ENCODE peak calls at places on chromosomes 16 and 17, in ten cellular contexts. One of them, this sample, is unnamed.

GRCh38 chr16:25009822-25010221 is 5.3 kb downstream of the ARHGAP17 start:
- DNase-seq in CD4-positive, alpha-beta T cell: no peak
- DNase-seq in retina: no peak
- DNase-seq in GM10248: no peak
- DNase-seq in stimulated activated CD8-positive, alpha-beta memory T cell treated with anti-CD3 and anti-CD28 coated beads, Interleukin-7, amount 100 ng/mL, for 1 hour: no peak
- DNase-seq in HEK293T: no peak
- DNase-seq in progenitor cell of endocrine pancreas: no peak
- DNase-seq in breast epithelium: no peak
- DNase-seq in astrocyte: peak; percentile 37
- DNase-seq in cardiac fibroblast: peak; percentile 50
- DNase-seq in this sample: no peak

GRCh38 chr17:62696726-62697490 is 69.4 kb downstream of the MRC2 start:
- DNase-seq in CD4-positive, alpha-beta T cell: no peak
- DNase-seq in retina: no peak
- DNase-seq in GM10248: no peak
- DNase-seq in stimulated activated CD8-positive, alpha-beta memory T cell treated with anti-CD3 and anti-CD28 coated beads, Interleukin-7, amount 100 ng/mL, for 1 hour: no peak
- DNase-seq in HEK293T: no peak
- DNase-seq in progenitor cell of endocrine pancreas: no peak
- DNase-seq in breast epithelium: no peak
- DNase-seq in astrocyte: no peak
- DNase-seq in cardiac fibroblast: no peak
- DNase-seq in this sample: no peak

GRCh38 chr17:38403491-38403890 is 24.8 kb upstream of the ARHGAP23 start:
- DNase-seq in CD4-positive, alpha-beta T cell: no peak
- DNase-seq in retina: no peak
- DNase-seq in GM10248: no peak
- DNase-seq in stimulated activated CD8-positive, alpha-beta memory T cell treated with anti-CD3 and anti-CD28 coated beads, Interleukin-7, amount 100 ng/mL, for 1 hour: no peak
- DNase-seq in HEK293T: no peak
- DNase-seq in progenitor cell of endocrine pancreas: no peak
- DNase-seq in breast epithelium: no peak
- DNase-seq in astrocyte: no peak
- DNase-seq in cardiac fibroblast: peak; percentile 65
- DNase-seq in this sample: no peak

GRCh38 chr16:21643787-21644186 is 8.6 kb downstream of the IGSF6 start:
- DNase-seq in CD4-positive, alpha-beta T cell: no peak
- DNase-seq in retina: no peak
- DNase-seq in GM10248: no peak
- DNase-seq in stimulated activated CD8-positive, alpha-beta memory T cell treated with anti-CD3 and anti-CD28 coated beads, Interleukin-7, amount 100 ng/mL, for 1 hour: no peak
- DNase-seq in HEK293T: no peak
- DNase-seq in progenitor cell of endocrine pancreas: no peak
- DNase-seq in breast epithelium: no peak
- DNase-seq in astrocyte: no peak
- DNase-seq in cardiac fibroblast: no peak
- DNase-seq in this sample: no peak

GRCh38 chr16:2808181-2808580 is 8.9 kb upstream of the PRSS21 start:
- DNase-seq in CD4-positive, alpha-beta T cell: no peak
- DNase-seq in retina: no peak
- DNase-seq in GM10248: no peak
- DNase-seq in stimulated activated CD8-positive, alpha-beta memory T cell treated with anti-CD3 and anti-CD28 coated beads, Interleukin-7, amount 100 ng/mL, for 1 hour: no peak
- DNase-seq in HEK293T: no peak
- DNase-seq in progenitor cell of endocrine pancreas: no peak
- DNase-seq in breast epithelium: no peak
- DNase-seq in astrocyte: no peak
- DNase-seq in cardiac fibroblast: no peak
- DNase-seq in this sample: no peak

GRCh38 chr17:78766225-78766624 is 15.8 kb downstream of the CYTH1 start:
- DNase-seq in CD4-positive, alpha-beta T cell: no peak
- DNase-seq in retina: no peak
- DNase-seq in GM10248: no peak
- DNase-seq in stimulated activated CD8-positive, alpha-beta memory T cell treated with anti-CD3 and anti-CD28 coated beads, Interleukin-7, amount 100 ng/mL, for 1 hour: no peak
- DNase-seq in HEK293T: no peak
- DNase-seq in progenitor cell of endocrine pancreas: no peak
- DNase-seq in breast epithelium: no peak
- DNase-seq in astrocyte: no peak
- DNase-seq in cardiac fibroblast: no peak
- DNase-seq in this sample: no peak

GRCh38 chr17:4559851-4560820 is at the start of gene GGT6:
- DNase-seq in CD4-positive, alpha-beta T cell: no peak
- DNase-seq in retina: no peak
- DNase-seq in GM10248: no peak
- DNase-seq in stimulated activated CD8-positive, alpha-beta memory T cell treated with anti-CD3 and anti-CD28 coated beads, Interleukin-7, amount 100 ng/mL, for 1 hour: no peak
- DNase-seq in HEK293T: no peak
- DNase-seq in progenitor cell of endocrine pancreas: no peak
- DNase-seq in breast epithelium: peak; percentile 89
- DNase-seq in astrocyte: no peak
- DNase-seq in cardiac fibroblast: no peak
- DNase-seq in this sample: no peak

GRCh38 chr16:68289621-68290329 is 21.0 kb downstream of the SLC7A6OS start:
- DNase-seq in CD4-positive, alpha-beta T cell: peak; percentile 27
- DNase-seq in retina: no peak
- DNase-seq in GM10248: peak; percentile 85
- DNase-seq in stimulated activated CD8-positive, alpha-beta memory T cell treated with anti-CD3 and anti-CD28 coated beads, Interleukin-7, amount 100 ng/mL, for 1 hour: peak; percentile 35
- DNase-seq in HEK293T: no peak
- DNase-seq in progenitor cell of endocrine pancreas: no peak
- DNase-seq in breast epithelium: no peak
- DNase-seq in astrocyte: peak; percentile 76
- DNase-seq in cardiac fibroblast: peak; percentile 48
- DNase-seq in this sample: no peak

GRCh38 chr17:14950216-14950615 is 314.9 kb downstream of the PMP22 start:
- DNase-seq in CD4-positive, alpha-beta T cell: no peak
- DNase-seq in retina: no peak
- DNase-seq in GM10248: no peak
- DNase-seq in stimulated activated CD8-positive, alpha-beta memory T cell treated with anti-CD3 and anti-CD28 coated beads, Interleukin-7, amount 100 ng/mL, for 1 hour: no peak
- DNase-seq in HEK293T: no peak
- DNase-seq in progenitor cell of endocrine pancreas: no peak
- DNase-seq in breast epithelium: no peak
- DNase-seq in astrocyte: no peak
- DNase-seq in cardiac fibroblast: no peak
- DNase-seq in this sample: no peak

GRCh38 chr16:66849021-66849420 is 4.8 kb downstream of the CA7 start:
- DNase-seq in CD4-positive, alpha-beta T cell: no peak
- DNase-seq in retina: no peak
- DNase-seq in GM10248: no peak
- DNase-seq in stimulated activated CD8-positive, alpha-beta memory T cell treated with anti-CD3 and anti-CD28 coated beads, Interleukin-7, amount 100 ng/mL, for 1 hour: no peak
- DNase-seq in HEK293T: no peak
- DNase-seq in progenitor cell of endocrine pancreas: no peak
- DNase-seq in breast epithelium: no peak
- DNase-seq in astrocyte: no peak
- DNase-seq in cardiac fibroblast: no peak
- DNase-seq in this sample: no peak

GRCh38 chr17:39200957-39201510 is 951 bp downstream of the RPL19 start:
- DNase-seq in CD4-positive, alpha-beta T cell: no peak
- DNase-seq in retina: no peak
- DNase-seq in GM10248: no peak
- DNase-seq in stimulated activated CD8-positive, alpha-beta memory T cell treated with anti-CD3 and anti-CD28 coated beads, Interleukin-7, amount 100 ng/mL, for 1 hour: no peak
- DNase-seq in HEK293T: no peak
- DNase-seq in progenitor cell of endocrine pancreas: no peak
- DNase-seq in breast epithelium: no peak
- DNase-seq in astrocyte: no peak
- DNase-seq in cardiac fibroblast: no peak
- DNase-seq in this sample: no peak

GRCh38 chr16:80167657-80168056 is 373.1 kb upstream of the DYNLRB2 start:
- DNase-seq in CD4-positive, alpha-beta T cell: no peak
- DNase-seq in retina: no peak
- DNase-seq in GM10248: no peak
- DNase-seq in stimulated activated CD8-positive, alpha-beta memory T cell treated with anti-CD3 and anti-CD28 coated beads, Interleukin-7, amount 100 ng/mL, for 1 hour: no peak
- DNase-seq in HEK293T: no peak
- DNase-seq in progenitor cell of endocrine pancreas: no peak
- DNase-seq in breast epithelium: no peak
- DNase-seq in astrocyte: no peak
- DNase-seq in cardiac fibroblast: no peak
- DNase-seq in this sample: no peak